ENCODE peak calls at places on chromosomes 2 and 18, in eight cellular contexts. O is WERI-Rb-1, K is AG10803, C is keratinocyte, X is fibroblast of lung, L is lung, D is choroid plexus epithelial cell, Q is fibroblast of mammary gland. A is an unnamed sample.

GRCh38 chr2:85998071-85998991 is 107.4 kb downstream of the POLR1A start:
- DNase-seq in O (no peak), K (peak; percentile 90), C (no peak), X (peak; percentile 28), L (peak; percentile 58), D (peak; percentile 85), Q (peak; percentile 56), A (no peak)

GRCh38 chr2:181807526-181807925 is 84.0 kb upstream of the ITPRID2 start:
- DNase-seq in O (peak; percentile 9), K (no peak), C (no peak), X (no peak), L (no peak), D (no peak), Q (peak; percentile 27), A (no peak)

GRCh38 chr2:27356056-27356381 is 545 bp downstream of the GTF3C2 start:
- DNase-seq in O (peak; percentile 70), K (peak; percentile 42), C (no peak), X (peak; percentile 54), L (peak; percentile 54), D (peak; percentile 62), Q (peak; percentile 63), A (no peak)

GRCh38 chr18:22868831-22869230 is 64.3 kb upstream of the RBBP8 start:
- DNase-seq in O (no peak), K (no peak), C (peak; percentile 45), X (no peak), L (no peak), D (no peak), Q (no peak), A (no peak)

GRCh38 chr2:44044281-44044720 is 48.5 kb upstream of the LRPPRC start:
- DNase-seq in O (peak; percentile 96), K (peak; percentile 78), C (peak; percentile 19), X (peak; percentile 77), L (peak; percentile 80), D (peak; percentile 85), Q (peak; percentile 73), A (peak; percentile 86)

GRCh38 chr18:13436596-13436995 is 218.0 kb downstream of the LDLRAD4 start:
- DNase-seq in O (no peak), K (no peak), C (no peak), X (no peak), L (no peak), D (no peak), Q (no peak), A (no peak)

GRCh38 chr2:18792226-18792629 is 202.9 kb upstream of the NT5C1B start:
- DNase-seq in O (no peak), K (peak; percentile 41), C (no peak), X (peak; percentile 37), L (no peak), D (peak; percentile 36), Q (peak; percentile 24), A (no peak)

GRCh38 chr2:27771202-27771547 is 344 bp upstream of the MRPL33 start:
- DNase-seq in O (no peak), K (no peak), C (no peak), X (no peak), L (no peak), D (no peak), Q (no peak), A (no peak)

GRCh38 chr2:190930411-190930810 is 49.8 kb downstream of the GLS start:
- DNase-seq in O (no peak), K (no peak), C (no peak), X (no peak), L (no peak), D (no peak), Q (no peak), A (no peak)

GRCh38 chr2:84858123-84858522 is 22.8 kb downstream of the TRABD2A start:
- DNase-seq in O (peak; percentile 44), K (no peak), C (no peak), X (no peak), L (no peak), D (no peak), Q (no peak), A (no peak)

GRCh38 chr18:54923339-54923956 is 35.8 kb downstream of the CCDC68 start:
- DNase-seq in O (no peak), K (no peak), C (no peak), X (no peak), L (peak; percentile 54), D (peak; percentile 30), Q (no peak), A (no peak)

DNA sequence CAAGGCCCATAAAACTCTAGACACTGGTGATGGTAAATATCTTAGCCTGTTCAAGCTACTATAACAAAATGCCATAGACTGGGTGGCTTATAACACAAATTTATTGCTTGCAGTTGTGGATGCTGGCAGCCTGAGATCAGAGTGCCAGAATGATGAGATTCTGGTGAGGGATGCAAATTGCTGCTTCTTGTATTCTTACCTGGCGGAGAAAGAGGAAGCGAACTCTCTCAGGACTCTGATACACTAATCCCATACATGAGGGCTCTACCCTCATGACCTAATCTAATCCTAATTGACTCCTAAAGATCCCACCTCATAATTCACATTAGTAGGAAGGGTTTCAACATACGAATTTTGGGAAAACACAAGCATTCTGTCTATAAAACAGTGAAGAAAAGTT is 4.6 kb upstream of the IER3IP1 start:
- DNase-seq in O (no peak), K (no peak), C (no peak), X (no peak), L (no peak), D (no peak), Q (no peak), A (no peak)
- TF ChIP-seq CTCF in O (no peak), K (no peak), C (no peak), X (no peak), L (no peak), D (no peak), Q (no peak), A (no peak)

GRCh38 chr18:50662775-50663383 is 103.0 kb downstream of the MAPK4 start:
- DNase-seq in O (peak; percentile 86), K (no peak), C (no peak), X (no peak), L (no peak), D (no peak), Q (no peak), A (no peak)

GRCh38 chr18:50661013-50661412 is 101.1 kb downstream of the MAPK4 start:
- DNase-seq in O (no peak), K (no peak), C (no peak), X (no peak), L (no peak), D (no peak), Q (no peak), A (no peak)

GRCh38 chr18:50663626-50664441 is 103.9 kb downstream of the MAPK4 start:
- DNase-seq in O (peak; percentile 94), K (no peak), C (no peak), X (no peak), L (no peak), D (no peak), Q (no peak), A (no peak)

GRCh38 chr18:50659091-50660003 is 99.5 kb downstream of the MAPK4 start:
- DNase-seq in O (peak; percentile 77), K (no peak), C (peak; percentile 4), X (no peak), L (no peak), D (peak; percentile 76), Q (peak; percentile 46), A (no peak)

DNA sequence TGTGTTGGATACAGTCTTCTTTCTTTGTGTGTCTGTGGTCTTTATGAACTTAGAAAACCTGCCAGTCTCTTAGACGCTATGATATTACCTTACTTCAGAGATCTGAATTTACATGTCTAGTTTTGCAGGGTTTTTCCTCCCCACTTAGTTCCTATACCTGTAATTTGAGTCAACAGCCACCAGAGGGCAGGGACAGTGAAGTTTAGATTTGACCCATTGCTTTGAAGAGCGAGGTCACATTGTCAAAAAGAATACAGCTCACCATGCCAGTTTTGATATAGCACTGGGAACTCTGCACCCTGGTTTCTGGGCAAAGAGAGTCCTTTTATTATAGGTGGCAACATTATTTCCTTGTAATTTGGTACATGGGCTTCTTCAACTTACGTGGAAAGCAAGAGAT is 102.3 kb downstream of the MAPK4 start:
- DNase-seq in O (peak; percentile 61), K (no peak), C (no peak), X (peak; percentile 3), L (no peak), D (peak; percentile 27), Q (peak; percentile 31), A (peak; percentile 14)
- TF ChIP-seq CTCF in O (peak; percentile 72), K (peak; percentile 38), C (peak; percentile 49), X (peak; percentile 38), L (no peak), D (peak; percentile 52), Q (peak; percentile 44), A (no peak)

GRCh38 chr18:76619342-76620315 is 124.6 kb upstream of the ZNF516 start:
- DNase-seq in O (peak; percentile 85), K (peak; percentile 49), C (no peak), X (peak; percentile 76), L (peak; percentile 70), D (peak; percentile 82), Q (peak; percentile 91), A (no peak)

GRCh38 chr18:76618721-76619120 is 123.7 kb upstream of the ZNF516 start:
- DNase-seq in O (no peak), K (no peak), C (no peak), X (no peak), L (no peak), D (no peak), Q (no peak), A (no peak)

GRCh38 chr18:76621782-76622495 is 126.9 kb upstream of the ZNF516 start:
- DNase-seq in O (no peak), K (peak; percentile 39), C (no peak), X (peak; percentile 48), L (no peak), D (peak; percentile 79), Q (peak; percentile 76), A (no peak)

GRCh38 chr18:76621184-76621583 is 126.1 kb upstream of the ZNF516 start:
- DNase-seq in O (no peak), K (peak; percentile 11), C (no peak), X (peak; percentile 27), L (no peak), D (peak; percentile 43), Q (peak; percentile 68), A (no peak)

DNA sequence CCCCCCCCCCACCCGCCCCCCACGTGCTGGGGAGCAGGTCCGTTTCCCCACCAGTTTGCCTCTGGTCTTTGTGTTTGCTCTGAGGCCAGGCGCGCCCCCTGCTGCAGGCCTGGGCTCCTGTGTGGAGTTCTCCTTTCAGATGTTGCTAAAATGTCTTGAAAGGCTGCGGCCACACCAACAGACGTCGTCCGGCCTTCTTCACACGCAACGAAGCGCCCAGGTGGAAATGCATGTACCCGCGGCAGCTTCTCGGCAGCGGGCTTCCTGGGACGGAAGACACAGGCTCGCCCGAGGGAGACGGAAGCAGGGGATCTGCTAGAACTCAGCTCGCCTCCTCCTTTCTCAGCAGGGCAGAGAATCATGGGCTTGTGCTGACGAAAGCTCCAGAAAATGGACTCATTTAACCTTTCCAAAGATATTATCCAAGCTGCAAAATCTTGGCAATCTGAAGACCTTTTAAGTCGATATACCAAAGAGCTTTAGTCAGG is 125.3 kb upstream of the ZNF516 start:
- DNase-seq in O (peak; percentile 85), K (peak; percentile 74), C (no peak), X (peak; percentile 82), L (peak; percentile 65), D (peak; percentile 86), Q (peak; percentile 82), A (peak; percentile 83)
- TF ChIP-seq CTCF in O (peak; percentile 59), K (peak; percentile 69), C (peak; percentile 29), X (peak; percentile 71), L (no peak), D (peak; percentile 80), Q (peak; percentile 61), A (peak; percentile 71)

DNA sequence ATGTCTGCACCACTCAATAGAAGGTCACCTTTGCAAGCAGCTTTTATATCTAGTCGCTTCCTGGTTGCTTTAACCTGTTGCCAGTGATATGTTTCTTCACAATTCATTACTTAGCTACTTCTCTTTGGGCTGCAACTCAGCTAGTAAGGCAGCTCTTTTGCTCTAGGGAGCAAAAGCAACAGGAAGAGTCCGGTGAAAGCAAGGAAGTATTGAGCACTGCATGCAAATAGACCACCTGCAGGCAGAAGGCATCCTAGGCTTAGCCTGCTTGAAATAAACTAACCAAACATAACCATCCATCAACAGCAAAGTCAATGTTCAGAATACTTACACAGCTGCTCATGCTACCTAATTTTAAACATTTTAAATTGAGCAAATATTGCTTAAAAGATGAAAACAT is 529.2 kb upstream of the LINC00305 start:
- DNase-seq in O (no peak), K (no peak), C (no peak), X (no peak), L (no peak), D (no peak), Q (no peak), A (no peak)
- TF ChIP-seq CTCF in O (no peak), K (no peak), C (no peak), X (no peak), L (no peak), D (no peak), Q (no peak), A (no peak)

A was measured in GM20000.